ENCODE peak calls at places on chromosomes 2 and 18, in four cellular contexts. One of them, this sample, is unnamed.

GRCh38 chr18:79645291-79645983 is 34.2 kb upstream of the CTDP1 start:
- DNase-seq in SK-N-SH: no peak
- DNase-seq in GM12878: no peak
- DNase-seq in H1: no peak
- DNase-seq in this sample: no peak

GRCh38 chr18:48780151-48781001 is 170.4 kb downstream of the SMAD7 start:
- DNase-seq in SK-N-SH: peak
- DNase-seq in GM12878: no peak
- DNase-seq in H1: no peak
- DNase-seq in this sample: no peak

GRCh38 chr2:217331577-217332139 is 471.8 kb upstream of the TNP1 start:
- DNase-seq in SK-N-SH: no peak
- DNase-seq in GM12878: no peak
- DNase-seq in H1: peak
- DNase-seq in this sample: no peak

GRCh38 chr2:197248623-197249022 is 62.0 kb downstream of the ANKRD44 start:
- DNase-seq in SK-N-SH: no peak
- DNase-seq in GM12878: no peak
- DNase-seq in H1: no peak
- DNase-seq in this sample: no peak

GRCh38 chr2:203533696-203534471 is 1.2 kb downstream of the RAPH1 start:
- DNase-seq in SK-N-SH: peak
- DNase-seq in GM12878: no peak
- DNase-seq in H1: no peak
- DNase-seq in this sample: peak

GRCh38 chr18:22170421-22171262 is 1.3 kb downstream of the GATA6 start:
- DNase-seq in SK-N-SH: peak
- DNase-seq in GM12878: no peak
- DNase-seq in H1: no peak
- DNase-seq in this sample: no peak

GRCh38 chr2:8882094-8882493 is 44.7 kb upstream of the KIDINS220 start:
- DNase-seq in SK-N-SH: peak
- DNase-seq in GM12878: no peak
- DNase-seq in H1: peak
- DNase-seq in this sample: no peak

GRCh38 chr2:181953773-181954537 is 31.7 kb upstream of the PPP1R1C start:
- DNase-seq in SK-N-SH: peak
- DNase-seq in GM12878: peak
- DNase-seq in H1: peak
- DNase-seq in this sample: peak

GRCh38 chr18:22684268-22684667 is 248.9 kb upstream of the RBBP8 start:
- DNase-seq in SK-N-SH: no peak
- DNase-seq in GM12878: no peak
- DNase-seq in H1: no peak
- DNase-seq in this sample: no peak

GRCh38 chr18:62512996-62513395 is 9.8 kb upstream of the ZCCHC2 start:
- DNase-seq in SK-N-SH: no peak
- DNase-seq in GM12878: no peak
- DNase-seq in H1: no peak
- DNase-seq in this sample: no peak

GRCh38 chr2:30216157-30216556 is 15.2 kb upstream of the LBH start:
- DNase-seq in SK-N-SH: no peak
- DNase-seq in GM12878: no peak
- DNase-seq in H1: no peak
- DNase-seq in this sample: no peak

GRCh38 chr2:222448806-222449205 is 24.5 kb downstream of the SGPP2 start:
- DNase-seq in SK-N-SH: no peak
- DNase-seq in GM12878: no peak
- DNase-seq in H1: no peak
- DNase-seq in this sample: no peak

GRCh38 chr2:125070726-125071505 is 1045.8 kb downstream of the CNTNAP5 start:
- DNase-seq in SK-N-SH: no peak
- DNase-seq in GM12878: no peak
- DNase-seq in H1: no peak
- DNase-seq in this sample: no peak

GRCh38 chr2:39119732-39120520 is 925 bp downstream of the SOS1 start:
- DNase-seq in SK-N-SH: peak
- DNase-seq in GM12878: no peak
- DNase-seq in H1: no peak
- DNase-seq in this sample: no peak

GRCh38 chr2:212640428-212640827 is 101.8 kb upstream of the ERBB4 start:
- DNase-seq in SK-N-SH: no peak
- DNase-seq in GM12878: no peak
- DNase-seq in H1: no peak
- DNase-seq in this sample: no peak

GRCh38 chr2:218405365-218406208 is 5.9 kb downstream of the CTDSP1 start:
- DNase-seq in SK-N-SH: peak
- DNase-seq in GM12878: no peak
- DNase-seq in H1: no peak
- DNase-seq in this sample: no peak

GRCh38 chr2:59734743-59735142 is 818.7 kb downstream of the BCL11A start:
- DNase-seq in SK-N-SH: no peak
- DNase-seq in GM12878: no peak
- DNase-seq in H1: no peak
- DNase-seq in this sample: no peak

GRCh38 chr2:15729709-15730544 is 138.3 kb downstream of the DDX1 start:
- DNase-seq in SK-N-SH: no peak
- DNase-seq in GM12878: no peak
- DNase-seq in H1: no peak
- DNase-seq in this sample: no peak

GRCh38 chr2:105379741-105380186 is 19.1 kb downstream of the FHL2 start:
- DNase-seq in SK-N-SH: no peak
- DNase-seq in GM12878: no peak
- DNase-seq in H1: no peak
- DNase-seq in this sample: no peak

GRCh38 chr2:15708865-15709820 is 117.5 kb downstream of the DDX1 start:
- DNase-seq in SK-N-SH: no peak
- DNase-seq in GM12878: no peak
- DNase-seq in H1: no peak
- DNase-seq in this sample: no peak

GRCh38 chr2:128458438-128458837 is 139.8 kb upstream of the HS6ST1 start:
- DNase-seq in SK-N-SH: no peak
- DNase-seq in GM12878: no peak
- DNase-seq in H1: no peak
- DNase-seq in this sample: no peak

GRCh38 chr2:116810071-116810470 is 1004.4 kb upstream of the DDX18 start:
- DNase-seq in SK-N-SH: no peak
- DNase-seq in GM12878: no peak
- DNase-seq in H1: no peak
- DNase-seq in this sample: peak

GRCh38 chr2:116809074-116809473 is 1005.4 kb upstream of the DDX18 start:
- DNase-seq in SK-N-SH: no peak
- DNase-seq in GM12878: no peak
- DNase-seq in H1: no peak
- DNase-seq in this sample: no peak

GRCh38 chr2:116810645-116811044 is 1003.8 kb upstream of the DDX18 start:
- DNase-seq in SK-N-SH: no peak
- DNase-seq in GM12878: no peak
- DNase-seq in H1: no peak
- DNase-seq in this sample: peak

GRCh38 chr2:116802671-116803070 is 1011.8 kb upstream of the DDX18 start:
- DNase-seq in SK-N-SH: no peak
- DNase-seq in GM12878: no peak
- DNase-seq in H1: no peak
- DNase-seq in this sample: no peak

GRCh38 chr2:116804901-116805300 is 1009.6 kb upstream of the DDX18 start:
- DNase-seq in SK-N-SH: no peak
- DNase-seq in GM12878: no peak
- DNase-seq in H1: no peak
- DNase-seq in this sample: no peak
- TF ChIP-seq SIN3A in SK-N-SH: no peak
- TF ChIP-seq SIN3A in GM12878: no peak
- TF ChIP-seq SIN3A in H1: no peak
- TF ChIP-seq SIN3A in this sample: no peak

GRCh38 chr2:54668711-54669110 is 54.8 kb upstream of the EML6 start:
- DNase-seq in SK-N-SH: no peak
- DNase-seq in GM12878: no peak
- DNase-seq in H1: no peak
- DNase-seq in this sample: no peak

GRCh38 chr2:54666131-54666637 is 57.3 kb upstream of the EML6 start:
- DNase-seq in SK-N-SH: no peak
- DNase-seq in GM12878: no peak
- DNase-seq in H1: no peak
- DNase-seq in this sample: no peak

GRCh38 chr2:54669677-54670484 is 53.6 kb upstream of the EML6 start:
- DNase-seq in SK-N-SH: no peak
- DNase-seq in GM12878: no peak
- DNase-seq in H1: no peak
- DNase-seq in this sample: no peak

GRCh38 chr2:54666741-54667639 is 56.5 kb upstream of the EML6 start:
- DNase-seq in SK-N-SH: no peak
- DNase-seq in GM12878: no peak
- DNase-seq in H1: no peak
- DNase-seq in this sample: no peak

GRCh38 chr2:54667726-54668650 is 55.5 kb upstream of the EML6 start:
- DNase-seq in SK-N-SH: no peak
- DNase-seq in GM12878: no peak
- DNase-seq in H1: no peak
- DNase-seq in this sample: no peak
- TF ChIP-seq SIN3A in SK-N-SH: no peak
- TF ChIP-seq SIN3A in GM12878: no peak
- TF ChIP-seq SIN3A in H1: no peak
- TF ChIP-seq SIN3A in this sample: no peak

DNA sequence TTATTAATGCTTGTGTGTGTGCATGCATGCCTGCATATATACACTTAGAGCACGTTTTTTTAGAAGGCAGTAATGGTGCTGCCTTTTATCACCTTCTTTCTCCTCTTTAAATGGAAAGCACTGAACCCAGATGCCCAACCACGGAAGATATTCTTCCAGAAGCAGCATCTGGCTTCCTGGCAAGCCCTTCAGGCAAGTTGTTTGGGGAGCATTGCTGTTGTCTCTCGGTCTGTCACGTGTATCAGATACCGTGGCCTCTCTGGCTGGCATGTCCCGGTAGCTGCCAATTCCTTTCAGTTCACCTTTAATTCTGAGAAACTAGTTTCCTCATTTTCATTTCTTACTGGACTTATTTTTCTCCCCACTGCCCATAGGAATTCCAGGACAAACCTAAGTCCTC is 587.8 kb downstream of the ARHGAP15 start:
- DNase-seq in SK-N-SH: peak
- DNase-seq in GM12878: no peak
- DNase-seq in H1: no peak
- DNase-seq in this sample: no peak
- TF ChIP-seq SIN3A in SK-N-SH: no peak
- TF ChIP-seq SIN3A in GM12878: no peak
- TF ChIP-seq SIN3A in H1: no peak
- TF ChIP-seq SIN3A in this sample: no peak

GRCh38 chr2:86291328-86291662 is 46.1 kb downstream of the REEP1 start:
- DNase-seq in SK-N-SH: no peak
- DNase-seq in GM12878: no peak
- DNase-seq in H1: no peak
- DNase-seq in this sample: no peak

GRCh38 chr2:86292571-86293515 is 44.6 kb downstream of the REEP1 start:
- DNase-seq in SK-N-SH: no peak
- DNase-seq in GM12878: no peak
- DNase-seq in H1: no peak
- DNase-seq in this sample: no peak

GRCh38 chr2:86286518-86286917 is 50.9 kb downstream of the REEP1 start:
- DNase-seq in SK-N-SH: peak
- DNase-seq in GM12878: no peak
- DNase-seq in H1: no peak
- DNase-seq in this sample: no peak

GRCh38 chr2:86293612-86294011 is 43.8 kb downstream of the REEP1 start:
- DNase-seq in SK-N-SH: no peak
- DNase-seq in GM12878: no peak
- DNase-seq in H1: no peak
- DNase-seq in this sample: no peak

GRCh38 chr2:86290596-86291327 is 46.7 kb downstream of the REEP1 start:
- DNase-seq in SK-N-SH: no peak
- DNase-seq in GM12878: no peak
- DNase-seq in H1: no peak
- DNase-seq in this sample: no peak
- TF ChIP-seq SIN3A in SK-N-SH: no peak
- TF ChIP-seq SIN3A in GM12878: no peak
- TF ChIP-seq SIN3A in H1: no peak
- TF ChIP-seq SIN3A in this sample: no peak

DNA sequence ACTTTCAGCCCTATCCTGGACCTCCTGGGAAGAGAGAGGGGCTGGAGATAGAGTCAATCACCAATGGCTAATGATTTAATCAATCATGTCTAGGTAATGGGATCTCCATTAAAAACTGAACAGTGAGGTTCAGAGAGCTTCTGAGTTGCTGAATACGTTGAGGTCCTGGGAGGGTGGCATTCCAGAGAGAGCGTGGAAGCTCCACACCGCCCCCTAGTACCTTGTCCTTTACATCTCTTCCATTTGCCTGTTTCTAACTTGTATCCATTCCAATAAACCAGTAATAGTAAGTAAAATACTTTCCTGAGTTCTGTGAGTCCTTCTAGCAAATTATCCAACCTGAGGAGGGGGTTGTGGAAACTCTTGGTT is 101.7 kb downstream of the B3GNT2 start:
- DNase-seq in SK-N-SH: no peak
- DNase-seq in GM12878: no peak
- DNase-seq in H1: no peak
- DNase-seq in this sample: no peak
- TF ChIP-seq SIN3A in SK-N-SH: no peak
- TF ChIP-seq SIN3A in GM12878: no peak
- TF ChIP-seq SIN3A in H1: no peak
- TF ChIP-seq SIN3A in this sample: no peak

GRCh38 chr2:240320561-240321091 is 114.8 kb upstream of the GPC1 start:
- DNase-seq in SK-N-SH: no peak
- DNase-seq in GM12878: no peak
- DNase-seq in H1: no peak
- DNase-seq in this sample: no peak
- TF ChIP-seq SIN3A in SK-N-SH: no peak
- TF ChIP-seq SIN3A in GM12878: no peak
- TF ChIP-seq SIN3A in H1: no peak
- TF ChIP-seq SIN3A in this sample: no peak